ENCODE peak calls at places on chromosomes 1 and 21, in four cellular contexts. One of them, this sample, is unnamed.

GRCh38 chr1:9659328-9659727 is 7.8 kb downstream of the PIK3CD start:
- DNase-seq in activated CD8-positive, alpha-beta memory T cell treated with anti-CD3 and anti-CD28 coated beads for 4 hours: no peak
- DNase-seq in ACHN: no peak
- DNase-seq in upper lobe of right lung: no peak
- DNase-seq in this sample: no peak

GRCh38 chr1:83999316-83999819 is 436 bp upstream of the TTLL7 start:
- DNase-seq in activated CD8-positive, alpha-beta memory T cell treated with anti-CD3 and anti-CD28 coated beads for 4 hours: no peak
- DNase-seq in ACHN: peak; percentile 68
- DNase-seq in upper lobe of right lung: peak; percentile 88
- DNase-seq in this sample: no peak

GRCh38 chr1:2821970-2822620 is 20.6 kb upstream of the TTC34 start:
- DNase-seq in activated CD8-positive, alpha-beta memory T cell treated with anti-CD3 and anti-CD28 coated beads for 4 hours: no peak
- DNase-seq in ACHN: no peak
- DNase-seq in upper lobe of right lung: no peak
- DNase-seq in this sample: no peak

GRCh38 chr1:15148004-15148403 is 5.5 kb upstream of the TMEM51 start:
- DNase-seq in activated CD8-positive, alpha-beta memory T cell treated with anti-CD3 and anti-CD28 coated beads for 4 hours: no peak
- DNase-seq in ACHN: no peak
- DNase-seq in upper lobe of right lung: no peak
- DNase-seq in this sample: no peak

GRCh38 chr1:151915066-151915686 is 5.9 kb upstream of the THEM4 start:
- DNase-seq in activated CD8-positive, alpha-beta memory T cell treated with anti-CD3 and anti-CD28 coated beads for 4 hours: no peak
- DNase-seq in ACHN: no peak
- DNase-seq in upper lobe of right lung: no peak
- DNase-seq in this sample: no peak

GRCh38 chr21:34630536-34631143 is 15.7 kb upstream of the RCAN1 start:
- DNase-seq in activated CD8-positive, alpha-beta memory T cell treated with anti-CD3 and anti-CD28 coated beads for 4 hours: no peak
- DNase-seq in ACHN: peak; percentile 45
- DNase-seq in upper lobe of right lung: no peak
- DNase-seq in this sample: peak; percentile 7

GRCh38 chr1:201461783-201462441 is 7.1 kb downstream of the PHLDA3 start:
- DNase-seq in activated CD8-positive, alpha-beta memory T cell treated with anti-CD3 and anti-CD28 coated beads for 4 hours: no peak
- DNase-seq in ACHN: peak; percentile 97
- DNase-seq in upper lobe of right lung: peak; percentile 89
- DNase-seq in this sample: peak; percentile 83

GRCh38 chr1:35243681-35244080 is 24.8 kb upstream of the ZMYM4 start:
- DNase-seq in activated CD8-positive, alpha-beta memory T cell treated with anti-CD3 and anti-CD28 coated beads for 4 hours: no peak
- DNase-seq in ACHN: no peak
- DNase-seq in upper lobe of right lung: no peak
- DNase-seq in this sample: no peak

GRCh38 chr1:231878737-231879136 is 252.1 kb downstream of the DISC1 start:
- DNase-seq in activated CD8-positive, alpha-beta memory T cell treated with anti-CD3 and anti-CD28 coated beads for 4 hours: no peak
- DNase-seq in ACHN: no peak
- DNase-seq in upper lobe of right lung: no peak
- DNase-seq in this sample: no peak

GRCh38 chr1:29830383-29830782 is 594.1 kb downstream of the PTPRU start:
- DNase-seq in activated CD8-positive, alpha-beta memory T cell treated with anti-CD3 and anti-CD28 coated beads for 4 hours: no peak
- DNase-seq in ACHN: no peak
- DNase-seq in upper lobe of right lung: no peak
- DNase-seq in this sample: no peak

GRCh38 chr1:226827458-226827857 is 43.0 kb upstream of the PSEN2 start:
- DNase-seq in activated CD8-positive, alpha-beta memory T cell treated with anti-CD3 and anti-CD28 coated beads for 4 hours: no peak
- DNase-seq in ACHN: no peak
- DNase-seq in upper lobe of right lung: peak; percentile 80
- DNase-seq in this sample: no peak

GRCh38 chr21:21740207-21740606 is 742.0 kb downstream of the NCAM2 start:
- DNase-seq in activated CD8-positive, alpha-beta memory T cell treated with anti-CD3 and anti-CD28 coated beads for 4 hours: no peak
- DNase-seq in ACHN: no peak
- DNase-seq in upper lobe of right lung: no peak
- DNase-seq in this sample: no peak

GRCh38 chr21:14657241-14658008 is 111.3 kb upstream of the SAMSN1 start:
- DNase-seq in activated CD8-positive, alpha-beta memory T cell treated with anti-CD3 and anti-CD28 coated beads for 4 hours: no peak
- DNase-seq in ACHN: no peak
- DNase-seq in upper lobe of right lung: no peak
- DNase-seq in this sample: no peak

GRCh38 chr21:46056450-46056903 is 41.4 kb upstream of the COL6A2 start:
- DNase-seq in activated CD8-positive, alpha-beta memory T cell treated with anti-CD3 and anti-CD28 coated beads for 4 hours: no peak
- DNase-seq in ACHN: no peak
- DNase-seq in upper lobe of right lung: peak; percentile 71
- DNase-seq in this sample: no peak

GRCh38 chr1:6338685-6339084 is 54.9 kb downstream of the ACOT7 start:
- DNase-seq in activated CD8-positive, alpha-beta memory T cell treated with anti-CD3 and anti-CD28 coated beads for 4 hours: no peak
- DNase-seq in ACHN: no peak
- DNase-seq in upper lobe of right lung: no peak
- DNase-seq in this sample: no peak

GRCh38 chr1:2443285-2444137 is 31.1 kb upstream of the PEX10 start:
- DNase-seq in activated CD8-positive, alpha-beta memory T cell treated with anti-CD3 and anti-CD28 coated beads for 4 hours: no peak
- DNase-seq in ACHN: no peak
- DNase-seq in upper lobe of right lung: no peak
- DNase-seq in this sample: no peak

GRCh38 chr1:65425697-65426096 is 5.2 kb downstream of the LEPR start:
- DNase-seq in activated CD8-positive, alpha-beta memory T cell treated with anti-CD3 and anti-CD28 coated beads for 4 hours: no peak
- DNase-seq in ACHN: peak; percentile 92
- DNase-seq in upper lobe of right lung: no peak
- DNase-seq in this sample: peak; percentile 96

GRCh38 chr1:181044449-181044966 is 10.7 kb downstream of the MR1 start:
- DNase-seq in activated CD8-positive, alpha-beta memory T cell treated with anti-CD3 and anti-CD28 coated beads for 4 hours: no peak
- DNase-seq in ACHN: no peak
- DNase-seq in upper lobe of right lung: peak; percentile 84
- DNase-seq in this sample: no peak

GRCh38 chr1:46401964-46402626 is 8.0 kb downstream of the FAAH start:
- DNase-seq in activated CD8-positive, alpha-beta memory T cell treated with anti-CD3 and anti-CD28 coated beads for 4 hours: no peak
- DNase-seq in ACHN: peak; percentile 39
- DNase-seq in upper lobe of right lung: peak; percentile 92
- DNase-seq in this sample: peak; percentile 72

GRCh38 chr21:28431022-28431421 is 561.7 kb downstream of the LTN1 start:
- DNase-seq in activated CD8-positive, alpha-beta memory T cell treated with anti-CD3 and anti-CD28 coated beads for 4 hours: no peak
- DNase-seq in ACHN: no peak
- DNase-seq in upper lobe of right lung: no peak
- DNase-seq in this sample: no peak